ENCODE peak calls at places on chromosomes 4 and X, in eight cellular contexts. One of them, this sample, is unnamed.

GRCh38 chr4:168540865-168541607 is 44.2 kb downstream of the PALLD start:
- DNase-seq in NCI-H146: no peak
- DNase-seq in T-helper 17 cell: no peak
- DNase-seq in gastrocnemius medialis: no peak
- DNase-seq in HEK293T: no peak
- DNase-seq in GM23248: no peak
- DNase-seq in NCI-H2029 treated with DMSO at 0.1 percent for 48 hours: no peak
- DNase-seq in NCI-H1436: peak
- DNase-seq in this sample: no peak

GRCh38 chr4:7384929-7385890 is 49.5 kb downstream of the PSAPL1 start:
- DNase-seq in NCI-H1436: no peak
- DNase-seq in HEK293T: no peak
- DNase-seq in T-helper 17 cell: no peak
- DNase-seq in GM23248: no peak
- DNase-seq in NCI-H146: no peak
- DNase-seq in gastrocnemius medialis: no peak
- DNase-seq in NCI-H2029 treated with DMSO at 0.1 percent for 48 hours: peak
- DNase-seq in this sample: no peak

GRCh38 chrX:19661977-19662376 is 146.7 kb upstream of the MAP3K15 start:
- DNase-seq in NCI-H2029 treated with DMSO at 0.1 percent for 48 hours: no peak
- DNase-seq in gastrocnemius medialis: no peak
- DNase-seq in T-helper 17 cell: no peak
- DNase-seq in NCI-H146: no peak
- DNase-seq in GM23248: peak
- DNase-seq in NCI-H1436: no peak
- DNase-seq in HEK293T: no peak
- DNase-seq in this sample: no peak

GRCh38 chrX:27997641-27998040 is 16.4 kb upstream of the DCAF8L1 start:
- DNase-seq in gastrocnemius medialis: no peak
- DNase-seq in NCI-H146: no peak
- DNase-seq in NCI-H2029 treated with DMSO at 0.1 percent for 48 hours: no peak
- DNase-seq in GM23248: no peak
- DNase-seq in HEK293T: no peak
- DNase-seq in NCI-H1436: no peak
- DNase-seq in T-helper 17 cell: no peak
- DNase-seq in this sample: no peak

GRCh38 chr4:73684097-73684496 is 56.3 kb upstream of the CXCL8 start:
- DNase-seq in NCI-H146: peak
- DNase-seq in T-helper 17 cell: no peak
- DNase-seq in gastrocnemius medialis: no peak
- DNase-seq in NCI-H1436: no peak
- DNase-seq in NCI-H2029 treated with DMSO at 0.1 percent for 48 hours: no peak
- DNase-seq in HEK293T: no peak
- DNase-seq in GM23248: no peak
- DNase-seq in this sample: no peak

GRCh38 chrX:106168107-106168506 is at the start of gene PWWP3B:
- DNase-seq in T-helper 17 cell: no peak
- DNase-seq in NCI-H146: no peak
- DNase-seq in GM23248: peak
- DNase-seq in gastrocnemius medialis: no peak
- DNase-seq in NCI-H1436: no peak
- DNase-seq in HEK293T: peak
- DNase-seq in NCI-H2029 treated with DMSO at 0.1 percent for 48 hours: no peak
- DNase-seq in this sample: no peak

GRCh38 chr4:39053983-39054382 is 8.0 kb upstream of the KLHL5 start:
- DNase-seq in NCI-H1436: no peak
- DNase-seq in gastrocnemius medialis: no peak
- DNase-seq in HEK293T: no peak
- DNase-seq in GM23248: no peak
- DNase-seq in T-helper 17 cell: no peak
- DNase-seq in NCI-H2029 treated with DMSO at 0.1 percent for 48 hours: no peak
- DNase-seq in NCI-H146: no peak
- DNase-seq in this sample: no peak

GRCh38 chrX:110161361-110161686 is 156.6 kb downstream of the AMMECR1 start:
- DNase-seq in NCI-H146: no peak
- DNase-seq in NCI-H1436: no peak
- DNase-seq in NCI-H2029 treated with DMSO at 0.1 percent for 48 hours: no peak
- DNase-seq in T-helper 17 cell: no peak
- DNase-seq in HEK293T: no peak
- DNase-seq in gastrocnemius medialis: no peak
- DNase-seq in GM23248: no peak
- DNase-seq in this sample: no peak

GRCh38 chr4:87465739-87466366 is 43.5 kb downstream of the NUDT9 start:
- DNase-seq in NCI-H2029 treated with DMSO at 0.1 percent for 48 hours: peak
- DNase-seq in gastrocnemius medialis: no peak
- DNase-seq in GM23248: peak
- DNase-seq in T-helper 17 cell: no peak
- DNase-seq in HEK293T: peak
- DNase-seq in NCI-H1436: no peak
- DNase-seq in NCI-H146: peak
- DNase-seq in this sample: peak

GRCh38 chrX:11437642-11438379 is 144.6 kb downstream of the AMELX start:
- DNase-seq in gastrocnemius medialis: peak
- DNase-seq in T-helper 17 cell: no peak
- DNase-seq in HEK293T: no peak
- DNase-seq in NCI-H146: no peak
- DNase-seq in NCI-H2029 treated with DMSO at 0.1 percent for 48 hours: no peak
- DNase-seq in NCI-H1436: no peak
- DNase-seq in GM23248: peak
- DNase-seq in this sample: no peak

GRCh38 chr4:7960790-7961655 is 21.4 kb upstream of the AFAP1 start:
- DNase-seq in gastrocnemius medialis: peak
- DNase-seq in GM23248: peak
- DNase-seq in T-helper 17 cell: no peak
- DNase-seq in NCI-H1436: no peak
- DNase-seq in NCI-H146: no peak
- DNase-seq in HEK293T: no peak
- DNase-seq in NCI-H2029 treated with DMSO at 0.1 percent for 48 hours: no peak
- DNase-seq in this sample: no peak